ENCODE peak calls at places on chromosomes 4 and X, in six cellular contexts. U, S, E, P, L and I are unnamed samples.

GRCh38 chrX:65528705-65529340 is 5.8 kb downstream of the LAS1L start:
- DNase-seq in U (peak; percentile 51), E (peak; percentile 42), S (peak; percentile 33), L (peak; percentile 33), P (peak; percentile 48), I (peak; percentile 49)

GRCh38 chr4:137451150-137451850 is 81.0 kb downstream of the PCDH18 start:
- DNase-seq in E (no peak), U (no peak), P (no peak), S (no peak), L (no peak), I (no peak)

GRCh38 chr4:182822554-182822953 is 94.6 kb downstream of the DCTD start:
- DNase-seq in S (no peak), E (no peak), L (no peak), P (no peak), U (no peak), I (no peak)

GRCh38 chr4:152327606-152328453 is 208.1 kb downstream of the FBXW7 start:
- DNase-seq in L (no peak), U (no peak), P (no peak), E (no peak), S (no peak), I (no peak)

GRCh38 chr4:40507977-40508376 is 121.7 kb downstream of the RBM47 start:
- DNase-seq in E (no peak), U (no peak), P (peak; percentile 60), L (no peak), S (no peak), I (peak; percentile 40)

GRCh38 chr4:169208516-169208915 is 62.2 kb downstream of the SH3RF1 start:
- DNase-seq in L (no peak), E (no peak), S (peak; percentile 29), P (no peak), U (no peak), I (no peak)

GRCh38 chrX:118271770-118272169 is 74.1 kb upstream of the WDR44 start:
- DNase-seq in P (no peak), U (no peak), L (no peak), E (no peak), S (peak; percentile 75), I (no peak)

GRCh38 chrX:10326578-10326977 is 169.8 kb downstream of the CLCN4 start:
- DNase-seq in L (peak; percentile 58), E (no peak), P (no peak), S (peak; percentile 69), U (no peak), I (peak; percentile 54)

GRCh38 chrX:13808865-13809264 is 8.0 kb downstream of the GPM6B start:
- DNase-seq in E (no peak), L (no peak), S (no peak), U (no peak), P (no peak), I (no peak)

GRCh38 chrX:120791013-120791643 is 84.5 kb downstream of the CT47B1 start:
- DNase-seq in L (peak; percentile 37), E (peak; percentile 24), P (peak; percentile 31), U (no peak), S (peak; percentile 77), I (no peak)

GRCh38 chr4:87511500-87511899 is 17.7 kb downstream of the SPARCL1 start:
- DNase-seq in L (no peak), E (no peak), U (no peak), P (no peak), S (no peak), I (no peak)

GRCh38 chrX:13340182-13340791 is 20.4 kb upstream of the ATXN3L start:
- DNase-seq in U (no peak), E (no peak), S (no peak), L (no peak), P (no peak), I (no peak)

GRCh38 chrX:72540318-72540717 is 32.3 kb downstream of the HDAC8 start:
- DNase-seq in U (no peak), L (peak; percentile 26), P (peak; percentile 8), E (no peak), S (peak; percentile 46), I (peak; percentile 1)

GRCh38 chrX:138858438-138858837 is 146.9 kb upstream of the FGF13 start:
- DNase-seq in E (no peak), U (no peak), L (peak; percentile 67), P (no peak), S (peak; percentile 40), I (no peak)

GRCh38 chrX:69539437-69539836 is 35.3 kb downstream of the NALF2 start:
- DNase-seq in E (no peak), P (no peak), S (no peak), L (no peak), U (no peak), I (no peak)

GRCh38 chrX:137051978-137052640 is 18.3 kb upstream of the GPR101 start:
- DNase-seq in U (peak; percentile 84), L (peak; percentile 33), S (peak; percentile 58), E (peak; percentile 18), P (peak; percentile 70), I (peak; percentile 50)

DNA sequence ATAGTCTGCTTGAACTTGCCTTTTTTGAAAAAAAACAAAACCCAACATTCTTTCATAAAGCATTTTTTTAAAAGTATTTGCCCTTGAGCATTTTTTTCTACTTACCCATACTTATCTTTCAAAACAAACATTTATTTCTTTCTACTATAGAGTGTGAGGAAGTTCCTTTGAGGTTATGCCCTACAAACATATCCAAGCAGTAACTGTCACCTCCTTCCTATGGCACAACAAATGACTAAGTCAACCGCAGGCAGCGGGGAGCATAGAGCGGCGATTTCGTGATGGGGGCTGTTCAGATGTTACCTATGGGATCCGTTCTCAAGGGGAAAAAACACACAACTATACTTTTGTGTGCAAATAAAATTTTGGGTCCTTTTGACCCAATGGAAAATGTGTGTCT is 19.4 kb downstream of the SPRY1 start:
- DNase-seq in E (no peak), P (no peak), L (peak; percentile 81), S (peak; percentile 61), U (peak; percentile 61), I (no peak)
- H3K4me1 ChIP-seq in E (no peaks in the 10 kb centered on the region), P (peaks cover 31% of the 10 kb centered on the region), L (peaks cover 8% of the 10 kb centered on the region), S (peaks cover 23% of the 10 kb centered on the region), U (no peaks in the 10 kb centered on the region), I (peaks cover 51% of the 10 kb centered on the region)

DNA sequence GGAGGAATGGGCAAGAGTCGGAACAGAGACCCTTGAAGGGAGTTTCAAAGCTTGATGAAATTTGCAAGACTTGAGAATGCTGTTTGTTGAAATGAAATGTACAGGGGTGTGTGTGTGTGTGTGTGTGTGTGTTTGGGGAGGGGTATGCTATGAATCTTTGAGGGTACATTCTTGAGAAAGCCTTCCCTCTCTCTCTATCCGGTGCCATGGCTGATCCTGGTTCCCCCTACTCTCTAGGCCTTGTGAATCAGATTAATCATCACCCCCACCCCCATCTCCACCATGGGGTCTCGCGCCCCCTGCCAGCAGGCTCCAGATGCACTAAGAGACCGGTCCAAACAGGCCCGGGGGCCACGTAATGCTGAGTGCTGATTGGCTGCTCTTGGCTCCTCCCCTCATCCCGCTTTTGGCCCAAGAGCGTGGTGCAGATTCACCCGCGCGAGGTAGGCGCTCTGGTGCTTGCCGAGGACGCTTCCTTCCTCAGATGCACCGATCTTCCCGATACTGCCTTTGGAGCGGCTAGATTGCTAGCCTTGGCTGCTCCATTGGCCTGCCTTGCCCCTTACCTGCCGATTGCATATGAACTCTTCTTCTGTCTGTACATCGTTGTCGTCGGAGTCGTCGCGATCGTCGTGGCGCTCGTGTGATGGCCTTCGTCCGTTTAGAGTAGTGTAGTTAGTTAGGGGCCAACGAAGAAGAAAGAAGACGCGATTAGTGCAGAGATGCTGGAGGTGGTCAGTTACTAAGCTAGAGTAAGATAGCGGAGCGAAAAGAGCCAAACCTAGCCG is at the start of gene HTR2C:
- DNase-seq in S (no peak), L (no peak), P (no peak), E (no peak), U (no peak), I (no peak)
- H3K4me3 ChIP-seq in S (peak within 1 kb of the TSS; percentile 49), L (no peak within 1 kb of the TSS), P (peak within 1 kb of the TSS; percentile 60), E (no peak within 1 kb of the TSS), U (no peak within 1 kb of the TSS), I (no peak within 1 kb of the TSS)

GRCh38 chr4:56468097-56468422 is 643 bp downstream of the SRP72 start:
- DNase-seq in E (no peak), U (peak; percentile 56), L (no peak), P (peak; percentile 66), S (peak; percentile 35), I (peak; percentile 58)

GRCh38 chr4:56466910-56467283 is 520 bp upstream of the SRP72 start:
- DNase-seq in S (no peak), L (no peak), P (peak; percentile 17), U (no peak), E (no peak), I (no peak)

GRCh38 chr4:56465599-56466295 is 1.7 kb upstream of the SRP72 start:
- DNase-seq in U (no peak), L (peak; percentile 36), P (no peak), S (peak; percentile 39), E (no peak), I (no peak)

GRCh38 chr4:56467284-56468096 is at the start of gene SRP72:
- DNase-seq in S (peak; percentile 91), E (peak; percentile 84), P (peak; percentile 96), L (peak; percentile 95), U (peak; percentile 94), I (peak; percentile 92)

GRCh38 chr4:56469489-56470210 is 2.2 kb downstream of the SRP72 start:
- DNase-seq in S (peak; percentile 10), U (no peak), E (no peak), P (no peak), L (no peak), I (no peak)
- H3K9me3 ChIP-seq in S (no peaks in the 10 kb centered on the region), U (no peaks in the 10 kb centered on the region), E (no peaks in the 10 kb centered on the region), P (no peaks in the 10 kb centered on the region), L (no peaks in the 10 kb centered on the region), I (no peaks in the 10 kb centered on the region)

GRCh38 chr4:51845055-51845426 is 2.1 kb downstream of the DCUN1D4 start:
- DNase-seq in U (no peak), L (no peak), P (no peak), S (no peak), E (no peak), I (no peak)
- H3K4me1 ChIP-seq in U (peaks cover 6% of the 10 kb centered on the region), L (peaks cover 6% of the 10 kb centered on the region), P (no peaks in the 10 kb centered on the region), S (peaks cover 7% of the 10 kb centered on the region), E (no peaks in the 10 kb centered on the region), I (peaks cover 3% of the 10 kb centered on the region)

DNA sequence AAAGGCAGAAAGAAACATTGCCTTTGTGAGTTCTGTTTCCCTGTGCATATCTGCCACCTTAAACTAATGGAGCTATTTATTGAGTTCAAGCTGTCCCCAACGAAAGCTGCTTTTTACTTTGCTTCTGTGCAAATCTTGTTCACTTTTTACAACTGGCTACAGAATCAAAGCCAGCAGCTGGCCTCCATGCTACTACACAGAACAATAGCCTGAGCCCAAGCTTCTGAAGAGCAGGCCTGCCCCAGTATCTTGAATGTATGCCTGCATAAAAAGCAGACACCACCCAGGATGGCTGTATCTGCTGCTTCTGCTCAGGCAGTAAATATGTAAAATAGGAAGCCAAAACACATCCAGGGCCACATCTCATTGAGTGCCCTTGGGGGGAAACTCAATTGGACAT is 28.2 kb downstream of the ANK2 start:
- DNase-seq in P (no peak), S (no peak), U (no peak), E (no peak), L (no peak), I (no peak)
- H3K4me3 ChIP-seq in P (no peak overlapping the region), S (no peak overlapping the region), U (no peak overlapping the region), E (no peak overlapping the region), L (no peak overlapping the region), I (no peak overlapping the region)